ENCODE peak calls at places on chromosomes 16 and 17, in ten cellular contexts. One of them, this sample, is unnamed.

GRCh38 chr16:29991571-29991904 is 3.9 kb downstream of the HIRIP3 start:
- DNase-seq in NCI-H446: no peak
- DNase-seq in myocyte: no peak
- DNase-seq in fibroblast of lung: no peak
- DNase-seq in lower leg skin: no peak
- DNase-seq in occipital lobe: no peak
- DNase-seq in glutamatergic neuron: no peak
- DNase-seq in NCI-H748 treated with DMSO at 0.1 percent for 48 hours: no peak
- DNase-seq in dorsolateral prefrontal cortex: no peak
- DNase-seq in stimulated activated naive CD8-positive, alpha-beta T cell treated with anti-CD3 and anti-CD28 coated beads, Interleukin-15, Interleukin-2, amounts not matched to agents 100 U/mL and 50 U/mL, for 24 hours: no peak
- DNase-seq in this sample: no peak

GRCh38 chr16:89277641-89278341 is 60.3 kb downstream of the ZNF778 start:
- DNase-seq in NCI-H446: no peak
- DNase-seq in myocyte: no peak
- DNase-seq in fibroblast of lung: no peak
- DNase-seq in lower leg skin: no peak
- DNase-seq in occipital lobe: no peak
- DNase-seq in glutamatergic neuron: no peak
- DNase-seq in NCI-H748 treated with DMSO at 0.1 percent for 48 hours: no peak
- DNase-seq in dorsolateral prefrontal cortex: no peak
- DNase-seq in stimulated activated naive CD8-positive, alpha-beta T cell treated with anti-CD3 and anti-CD28 coated beads, Interleukin-15, Interleukin-2, amounts not matched to agents 100 U/mL and 50 U/mL, for 24 hours: no peak
- DNase-seq in this sample: no peak

GRCh38 chr16:718389-718788 is 2.6 kb upstream of the ANTKMT start:
- DNase-seq in NCI-H446: no peak
- DNase-seq in myocyte: no peak
- DNase-seq in fibroblast of lung: no peak
- DNase-seq in lower leg skin: no peak
- DNase-seq in occipital lobe: no peak
- DNase-seq in glutamatergic neuron: no peak
- DNase-seq in NCI-H748 treated with DMSO at 0.1 percent for 48 hours: no peak
- DNase-seq in dorsolateral prefrontal cortex: no peak
- DNase-seq in stimulated activated naive CD8-positive, alpha-beta T cell treated with anti-CD3 and anti-CD28 coated beads, Interleukin-15, Interleukin-2, amounts not matched to agents 100 U/mL and 50 U/mL, for 24 hours: no peak
- DNase-seq in this sample: no peak

GRCh38 chr16:69761983-69762842 is at the start of gene WWP2:
- DNase-seq in NCI-H446: peak
- DNase-seq in myocyte: peak
- DNase-seq in fibroblast of lung: peak
- DNase-seq in lower leg skin: peak
- DNase-seq in occipital lobe: peak
- DNase-seq in glutamatergic neuron: peak
- DNase-seq in NCI-H748 treated with DMSO at 0.1 percent for 48 hours: peak
- DNase-seq in dorsolateral prefrontal cortex: peak
- DNase-seq in stimulated activated naive CD8-positive, alpha-beta T cell treated with anti-CD3 and anti-CD28 coated beads, Interleukin-15, Interleukin-2, amounts not matched to agents 100 U/mL and 50 U/mL, for 24 hours: peak
- DNase-seq in this sample: peak

GRCh38 chr17:80129006-80129565 is 17.8 kb downstream of the EIF4A3 start:
- DNase-seq in NCI-H446: no peak
- DNase-seq in myocyte: no peak
- DNase-seq in fibroblast of lung: no peak
- DNase-seq in lower leg skin: no peak
- DNase-seq in occipital lobe: no peak
- DNase-seq in glutamatergic neuron: no peak
- DNase-seq in NCI-H748 treated with DMSO at 0.1 percent for 48 hours: no peak
- DNase-seq in dorsolateral prefrontal cortex: no peak
- DNase-seq in stimulated activated naive CD8-positive, alpha-beta T cell treated with anti-CD3 and anti-CD28 coated beads, Interleukin-15, Interleukin-2, amounts not matched to agents 100 U/mL and 50 U/mL, for 24 hours: no peak
- DNase-seq in this sample: no peak

GRCh38 chr16:79599837-79600635 is 501 bp downstream of the MAF start:
- DNase-seq in NCI-H446: no peak
- DNase-seq in myocyte: peak
- DNase-seq in fibroblast of lung: peak
- DNase-seq in lower leg skin: no peak
- DNase-seq in occipital lobe: peak
- DNase-seq in glutamatergic neuron: peak
- DNase-seq in NCI-H748 treated with DMSO at 0.1 percent for 48 hours: peak
- DNase-seq in dorsolateral prefrontal cortex: peak
- DNase-seq in stimulated activated naive CD8-positive, alpha-beta T cell treated with anti-CD3 and anti-CD28 coated beads, Interleukin-15, Interleukin-2, amounts not matched to agents 100 U/mL and 50 U/mL, for 24 hours: peak
- DNase-seq in this sample: peak

GRCh38 chr16:14496047-14496770 is 133.9 kb downstream of the PARN start:
- DNase-seq in NCI-H446: no peak
- DNase-seq in myocyte: no peak
- DNase-seq in fibroblast of lung: no peak
- DNase-seq in lower leg skin: no peak
- DNase-seq in occipital lobe: no peak
- DNase-seq in glutamatergic neuron: no peak
- DNase-seq in NCI-H748 treated with DMSO at 0.1 percent for 48 hours: no peak
- DNase-seq in dorsolateral prefrontal cortex: no peak
- DNase-seq in stimulated activated naive CD8-positive, alpha-beta T cell treated with anti-CD3 and anti-CD28 coated beads, Interleukin-15, Interleukin-2, amounts not matched to agents 100 U/mL and 50 U/mL, for 24 hours: no peak
- DNase-seq in this sample: no peak

GRCh38 chr17:79937981-79938695 is 97.5 kb downstream of the TBC1D16 start:
- DNase-seq in NCI-H446: peak
- DNase-seq in myocyte: no peak
- DNase-seq in fibroblast of lung: no peak
- DNase-seq in lower leg skin: no peak
- DNase-seq in occipital lobe: no peak
- DNase-seq in glutamatergic neuron: peak
- DNase-seq in NCI-H748 treated with DMSO at 0.1 percent for 48 hours: no peak
- DNase-seq in dorsolateral prefrontal cortex: no peak
- DNase-seq in stimulated activated naive CD8-positive, alpha-beta T cell treated with anti-CD3 and anti-CD28 coated beads, Interleukin-15, Interleukin-2, amounts not matched to agents 100 U/mL and 50 U/mL, for 24 hours: no peak
- DNase-seq in this sample: no peak

GRCh38 chr17:11274106-11274505 is 33.1 kb downstream of the SHISA6 start:
- DNase-seq in NCI-H446: no peak
- DNase-seq in myocyte: no peak
- DNase-seq in fibroblast of lung: no peak
- DNase-seq in lower leg skin: no peak
- DNase-seq in occipital lobe: no peak
- DNase-seq in glutamatergic neuron: no peak
- DNase-seq in NCI-H748 treated with DMSO at 0.1 percent for 48 hours: no peak
- DNase-seq in dorsolateral prefrontal cortex: no peak
- DNase-seq in stimulated activated naive CD8-positive, alpha-beta T cell treated with anti-CD3 and anti-CD28 coated beads, Interleukin-15, Interleukin-2, amounts not matched to agents 100 U/mL and 50 U/mL, for 24 hours: no peak
- DNase-seq in this sample: no peak

This sample was measured in NCI-H1417.